ENCODE peak calls at places on chromosome 7, in six cellular contexts. U, A, Q, F, E and R are unnamed samples.

GRCh38 chr7:67045496-67045995 is 48.9 kb downstream of the TYW1 start:
- DNase-seq in F (no peak), Q (no peak), E (no peak), U (no peak), A (no peak), R (no peak)

GRCh38 chr7:1301812-1302310 is 69.2 kb downstream of the UNCX start:
- DNase-seq in U (no peak), F (no peak), A (no peak), E (no peak), Q (no peak), R (no peak)

GRCh38 chr7:55349126-55349525 is 16.0 kb upstream of the LANCL2 start:
- DNase-seq in E (peak), U (no peak), F (no peak), Q (no peak), A (peak), R (no peak)

GRCh38 chr7:132422502-132423101 is 153.7 kb downstream of the PLXNA4 start:
- DNase-seq in E (no peak), F (no peak), U (peak), Q (no peak), A (no peak), R (no peak)

GRCh38 chr7:26091933-26092332 is 60.1 kb upstream of the NFE2L3 start:
- DNase-seq in F (no peak), U (peak), E (no peak), A (peak), Q (peak), R (no peak)

GRCh38 chr7:159065151-159065550 is 79.5 kb downstream of the VIPR2 start:
- DNase-seq in U (no peak), A (no peak), Q (no peak), E (no peak), F (no peak), R (no peak)

GRCh38 chr7:102119213-102119651 is 167.4 kb upstream of the SH2B2 start:
- DNase-seq in Q (peak), E (no peak), F (no peak), U (no peak), A (no peak), R (no peak)

GRCh38 chr7:101594790-101595189 is 34.3 kb downstream of the MYL10 start:
- DNase-seq in F (no peak), U (no peak), E (no peak), Q (no peak), A (no peak), R (peak)

GRCh38 chr7:156101355-156101754 is 289.1 kb upstream of the SHH start:
- DNase-seq in U (no peak), E (no peak), Q (no peak), A (no peak), F (no peak), R (no peak)
- H3K14ac ChIP-seq in U (no peak), E (peak), Q (no peak), A (no peak), F (no peak), R (no peak)

GRCh38 chr7:83850941-83851340 is 202.0 kb upstream of the SEMA3E start:
- DNase-seq in F (no peak), U (no peak), A (no peak), E (no peak), Q (no peak), R (no peak)
- H3K14ac ChIP-seq in F (no peak), U (no peak), A (no peak), E (no peak), Q (no peak), R (no peak)

GRCh38 chr7:77262311-77262710 is 62.7 kb upstream of the FGL2 start:
- DNase-seq in A (peak), E (no peak), Q (no peak), F (no peak), U (no peak), R (no peak)
- H3K14ac ChIP-seq in A (no peak), E (no peak), Q (no peak), F (no peak), U (no peak), R (no peak)

GRCh38 chr7:87187120-87187519 is 32.4 kb downstream of the TMEM243 start:
- DNase-seq in F (no peak), A (no peak), Q (no peak), E (no peak), U (no peak), R (no peak)

GRCh38 chr7:87192784-87193487 is 26.6 kb downstream of the TMEM243 start:
- DNase-seq in E (no peak), A (no peak), F (no peak), Q (no peak), U (no peak), R (no peak)

GRCh38 chr7:87193912-87194311 is 25.6 kb downstream of the TMEM243 start:
- DNase-seq in U (no peak), F (no peak), E (no peak), Q (no peak), A (no peak), R (no peak)

GRCh38 chr7:87188930-87189329 is 30.6 kb downstream of the TMEM243 start:
- DNase-seq in U (no peak), F (no peak), Q (no peak), A (no peak), E (no peak), R (no peak)

DNA sequence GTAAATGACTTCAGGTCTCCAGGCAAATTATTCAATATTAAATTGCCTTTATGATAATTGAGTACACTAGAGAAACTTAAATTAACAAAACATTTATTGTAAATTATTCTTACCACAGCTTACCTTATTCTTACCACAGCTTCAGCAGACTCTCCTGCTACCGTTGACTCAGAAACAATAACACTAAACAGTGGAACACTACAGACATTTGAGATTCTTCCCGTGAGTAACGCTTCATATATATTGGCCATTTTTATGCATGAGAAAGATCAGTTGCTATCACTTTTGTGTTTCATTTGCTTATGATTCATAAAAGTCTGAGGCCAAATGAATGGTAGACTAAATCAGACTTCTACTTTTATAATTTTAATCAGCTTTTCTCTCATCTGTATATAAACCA is 28.7 kb downstream of the TMEM243 start:
- DNase-seq in U (no peak), A (no peak), F (no peak), Q (peak), E (no peak), R (no peak)
- H3K14ac ChIP-seq in U (no peak), A (no peak), F (no peak), Q (no peak), E (no peak), R (no peak)

DNA sequence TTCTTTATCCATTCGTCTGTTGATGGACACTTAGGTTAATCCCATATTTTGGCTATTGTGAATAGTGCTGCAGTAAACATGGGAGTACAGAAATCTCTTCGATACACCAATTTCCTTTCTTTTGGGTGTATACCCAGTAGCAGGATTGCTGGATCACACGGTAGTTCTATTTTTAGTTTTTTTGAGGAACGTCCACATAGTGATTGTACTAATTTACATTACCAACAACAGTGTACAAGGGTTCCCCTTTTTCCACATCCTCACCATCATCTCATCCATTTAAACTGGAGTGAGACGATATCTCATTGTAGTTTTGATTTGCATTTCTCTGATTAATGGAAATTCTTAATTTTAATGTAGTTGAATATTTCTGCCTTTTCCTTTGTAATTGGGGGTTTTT is 19.3 kb downstream of the VKORC1L1 start:
- DNase-seq in F (no peak), U (no peak), E (no peak), A (no peak), Q (no peak), R (no peak)
- H3K14ac ChIP-seq in F (no peak), U (no peak), E (no peak), A (no peak), Q (no peak), R (no peak)

DNA sequence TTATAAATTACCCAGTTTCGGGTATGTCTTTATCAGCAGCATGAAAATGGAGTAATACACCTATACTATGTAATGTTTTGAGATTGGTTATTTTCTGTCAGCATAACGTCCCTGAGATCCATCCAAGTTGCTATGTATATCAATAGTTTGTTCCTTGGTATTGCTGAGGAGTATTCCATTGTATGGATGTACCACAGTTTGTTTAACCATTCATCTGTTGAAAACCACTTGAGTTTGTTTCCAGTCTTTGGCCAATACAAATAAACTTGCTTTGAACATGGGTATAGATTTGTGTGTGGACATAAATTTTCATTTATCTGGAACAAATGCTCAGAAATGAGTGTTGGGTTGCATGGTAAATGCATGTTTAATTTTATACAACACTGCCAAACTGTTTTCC is 103.3 kb upstream of the GSDME start:
- DNase-seq in U (no peak), E (no peak), A (no peak), Q (no peak), F (no peak), R (no peak)
- H3K14ac ChIP-seq in U (no peak), E (no peak), A (no peak), Q (no peak), F (no peak), R (no peak)

GRCh38 chr7:105195891-105196290 is 181.9 kb downstream of the KMT2E start:
- DNase-seq in A (no peak), E (no peak), U (no peak), Q (no peak), F (no peak), R (no peak)

GRCh38 chr7:105196473-105196872 is 182.5 kb downstream of the KMT2E start:
- DNase-seq in F (no peak), E (no peak), Q (peak), A (no peak), U (no peak), R (no peak)

GRCh38 chr7:105198223-105198622 is 184.2 kb downstream of the KMT2E start:
- DNase-seq in F (no peak), Q (peak), A (no peak), U (peak), E (no peak), R (no peak)

GRCh38 chr7:105202561-105203130 is 186.1 kb downstream of the SRPK2 start:
- DNase-seq in Q (peak), E (no peak), F (no peak), A (no peak), U (peak), R (no peak)

GRCh38 chr7:105199372-105199771 is 185.4 kb downstream of the KMT2E start:
- DNase-seq in F (no peak), Q (peak), E (no peak), A (no peak), U (peak), R (no peak)
- H3K14ac ChIP-seq in F (no peak), Q (peak), E (no peak), A (no peak), U (peak), R (no peak)

DNA sequence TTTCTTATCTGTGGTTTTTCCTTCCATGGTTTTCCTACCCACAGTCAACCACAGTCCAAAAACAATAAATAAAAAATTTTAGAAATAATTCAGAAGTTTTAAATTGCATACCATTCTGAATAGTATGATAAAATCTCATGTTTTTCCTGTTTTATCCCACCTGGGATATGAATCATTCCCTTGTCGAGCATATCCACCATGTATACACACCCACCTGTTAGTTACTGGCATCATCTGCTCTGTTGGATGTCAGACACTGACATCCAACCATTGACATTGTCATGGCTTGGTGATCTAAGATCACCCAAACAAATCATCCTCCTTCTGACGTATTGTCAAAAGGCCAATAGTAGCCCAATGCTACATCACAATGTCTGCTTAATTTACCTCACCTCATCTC is 749.8 kb downstream of the TNS3 start:
- DNase-seq in A (peak), U (no peak), F (no peak), Q (no peak), E (no peak), R (no peak)
- H3K14ac ChIP-seq in A (no peak), U (no peak), F (no peak), Q (no peak), E (no peak), R (no peak)

DNA sequence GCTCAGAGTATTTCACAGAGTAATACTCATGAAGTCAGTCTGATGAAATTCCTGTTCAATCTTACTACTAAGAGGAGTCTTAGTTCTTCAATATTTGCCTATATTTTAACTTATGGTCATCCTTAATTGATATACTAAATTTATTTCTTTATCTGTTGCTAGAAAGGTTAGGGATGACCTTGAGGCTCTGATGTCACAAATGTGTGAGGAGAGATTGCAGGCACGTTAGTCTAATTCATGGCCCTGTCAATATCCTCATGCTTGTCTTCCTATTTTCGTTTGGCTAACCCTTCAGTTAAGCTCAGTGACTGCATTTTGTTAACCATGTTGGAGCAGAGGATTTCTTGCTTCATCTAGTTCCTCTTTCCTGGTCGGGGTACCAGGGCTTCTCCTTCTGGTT is 704.7 kb upstream of the COBL start:
- DNase-seq in Q (no peak), A (no peak), U (no peak), F (no peak), E (no peak), R (no peak)
- H3K14ac ChIP-seq in Q (no peak), A (no peak), U (no peak), F (no peak), E (no peak), R (no peak)

DNA sequence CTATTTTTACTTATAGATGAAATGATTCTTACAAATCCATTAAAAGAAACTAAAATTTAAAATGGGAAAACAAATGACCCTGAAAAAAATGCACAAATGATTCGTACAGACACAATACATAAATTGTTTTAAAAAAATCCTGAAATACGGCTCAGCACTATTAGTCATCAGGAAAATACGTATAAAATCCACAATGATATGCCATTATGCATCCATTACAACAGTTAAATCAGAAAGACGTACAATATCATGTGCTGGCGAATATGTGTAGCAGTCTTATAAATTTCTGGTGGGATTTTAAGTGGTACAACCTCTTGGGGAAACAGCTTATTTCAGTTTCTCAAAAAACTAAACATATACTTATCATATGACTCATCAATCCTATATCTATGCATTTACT is 600.1 kb upstream of the STEAP1 start:
- DNase-seq in U (no peak), F (no peak), Q (no peak), E (no peak), A (peak), R (no peak)
- H3K14ac ChIP-seq in U (no peak), F (no peak), Q (no peak), E (no peak), A (no peak), R (no peak)